ENCODE peak calls at places on chromosomes 7 and 10, in five cellular contexts. R, C, L, Q and I are unnamed samples.

GRCh38 chr7:116670409-116671036 is 1.5 kb upstream of the MET start:
- DNase-seq in R (no peak), C (no peak), L (no peak), Q (no peak), I (no peak)

GRCh38 chr10:93941603-93942002 is 47.8 kb downstream of the SLC35G1 start:
- DNase-seq in R (no peak), C (no peak), L (no peak), Q (no peak), I (no peak)

GRCh38 chr7:1062296-1063294 is 18.2 kb downstream of the GPR146 start:
- DNase-seq in R (no peak), C (no peak), L (no peak), Q (no peak), I (no peak)

GRCh38 chr10:119079572-119080520 is 771 bp downstream of the EIF3A start:
- DNase-seq in R (peak; percentile 85), C (peak; percentile 86), L (peak; percentile 78), Q (no peak), I (peak; percentile 56)

GRCh38 chr10:22605168-22605567 is 109.2 kb downstream of the PIP4K2A start:
- DNase-seq in R (peak; percentile 73), C (no peak), L (no peak), Q (no peak), I (no peak)

GRCh38 chr10:4504550-4504949 is 321.5 kb upstream of the AKR1E2 start:
- DNase-seq in R (no peak), C (no peak), L (no peak), Q (no peak), I (no peak)

GRCh38 chr7:87507446-87507845 is 32.0 kb upstream of the ABCB4 start:
- DNase-seq in R (peak; percentile 3), C (peak; percentile 24), L (no peak), Q (no peak), I (no peak)

GRCh38 chr10:122981066-122981464 is 864 bp downstream of the PSTK start:
- DNase-seq in R (peak; percentile 49), C (peak; percentile 24), L (no peak), Q (no peak), I (no peak)

GRCh38 chr10:3820255-3820654 is 35.2 kb upstream of the KLF6 start:
- DNase-seq in R (peak; percentile 93), C (no peak), L (no peak), Q (no peak), I (no peak)

GRCh38 chr7:133602291-133602690 is 349.4 kb downstream of the EXOC4 start:
- DNase-seq in R (peak; percentile 34), C (no peak), L (no peak), Q (no peak), I (no peak)